ENCODE peak calls at places on chromosomes 11 and 22, in ten cellular contexts. E is NCI-H345; G is stimulated activated CD4-positive, alpha-beta T cell treated with anti-CD3 and anti-CD28 coated beads, Interleukin-1b, Interleukin-23, amount 100 ng/mL, for 24 hours; I is bronchial epithelial cell; F is ELR; Z is lower lobe of right lung; U is LHCN-M2; M is activated T-helper 9 cell treated with anti-CD3 and anti-CD28 coated beads, Interleukin-2, amount 50 U/mL, for 16 hours; A is NCI-H1105; H is effector memory CD8-positive, alpha-beta T cell. W is an unnamed sample.

GRCh38 chr11:66744485-66745355 is 15.7 kb upstream of the SPTBN2 start:
- DNase-seq in I (peak; percentile 61), A (peak; percentile 85), M (peak; percentile 84), G (peak; percentile 81), Z (peak; percentile 91), U (peak; percentile 55), E (peak; percentile 92), H (peak; percentile 86), F (peak; percentile 79), W (peak; percentile 93)

GRCh38 chr11:91955206-91955605 is 269.4 kb upstream of the FAT3 start:
- DNase-seq in M (no peak), G (no peak), F (no peak), U (no peak), E (no peak), A (no peak), Z (no peak), I (no peak), H (no peak), W (no peak)

GRCh38 chr11:120974980-120975379 is 48.9 kb upstream of the TBCEL start:
- DNase-seq in E (no peak), M (no peak), I (peak; percentile 40), A (no peak), F (no peak), Z (no peak), G (no peak), H (no peak), U (peak; percentile 27), W (no peak)

GRCh38 chr22:17205432-17205831 is 13.8 kb downstream of the ADA2 start:
- DNase-seq in A (peak; percentile 17), M (no peak), U (peak; percentile 17), H (no peak), G (no peak), F (no peak), E (no peak), I (no peak), Z (no peak), W (no peak)

GRCh38 chr11:130804306-130805077 is 111.8 kb downstream of the SNX19 start:
- DNase-seq in A (no peak), U (no peak), G (no peak), H (no peak), E (no peak), F (no peak), Z (no peak), I (no peak), M (no peak), W (no peak)

GRCh38 chr11:34052608-34053160 is 1.2 kb downstream of the CAPRIN1 start:
- DNase-seq in M (peak; percentile 13), I (no peak), H (peak; percentile 1), F (peak; percentile 37), A (peak; percentile 10), G (peak; percentile 12), Z (peak; percentile 52), U (no peak), E (peak; percentile 40), W (no peak)

GRCh38 chr11:68271023-68271780 is 571 bp downstream of the C11orf24 start:
- DNase-seq in M (peak; percentile 31), A (peak; percentile 57), H (peak; percentile 43), F (peak; percentile 91), E (peak; percentile 55), I (peak; percentile 63), G (no peak), Z (peak; percentile 54), U (peak; percentile 77), W (peak; percentile 40)

GRCh38 chr11:59182457-59183151 is 10.7 kb downstream of the DTX4 start:
- DNase-seq in U (no peak), G (no peak), I (peak; percentile 41), Z (no peak), E (no peak), M (no peak), F (no peak), A (no peak), H (no peak), W (no peak)

GRCh38 chr11:66720223-66720898 is 8.7 kb downstream of the SPTBN2 start:
- DNase-seq in E (peak; percentile 95), M (no peak), H (no peak), F (peak; percentile 65), Z (peak; percentile 67), G (no peak), U (peak; percentile 74), I (peak; percentile 89), A (peak; percentile 94), W (no peak)

GRCh38 chr11:2194877-2195755 is 23.5 kb upstream of the TH start:
- DNase-seq in G (peak; percentile 27), F (peak; percentile 58), U (peak; percentile 48), I (no peak), Z (peak; percentile 63), M (peak; percentile 20), A (peak; percentile 34), E (peak; percentile 67), H (peak; percentile 51), W (peak; percentile 59)

GRCh38 chr11:69111578-69112247 is 44.0 kb upstream of the SMIM38 start:
- DNase-seq in H (no peak), A (no peak), U (no peak), M (no peak), I (no peak), F (no peak), E (no peak), G (no peak), Z (peak; percentile 21), W (no peak)

GRCh38 chr22:31244044-31244942 is 32.2 kb downstream of the LIMK2 start:
- DNase-seq in G (no peak), H (no peak), Z (no peak), F (peak; percentile 87), U (peak; percentile 79), E (no peak), I (peak; percentile 75), M (no peak), A (no peak), W (no peak)

GRCh38 chr11:131356201-131356600 is 14.2 kb upstream of the NTM start:
- DNase-seq in I (no peak), H (no peak), A (no peak), U (peak; percentile 85), M (no peak), Z (no peak), E (no peak), F (peak; percentile 41), G (no peak), W (no peak)

GRCh38 chr11:10412266-10412665 is 42.8 kb upstream of the AMPD3 start:
- DNase-seq in U (no peak), A (no peak), F (no peak), H (no peak), G (no peak), M (no peak), E (no peak), I (peak; percentile 25), Z (no peak), W (no peak)

GRCh38 chr11:108965602-108966001 is 300.7 kb downstream of the DDX10 start:
- DNase-seq in I (peak; percentile 65), U (peak; percentile 70), H (no peak), G (no peak), E (no peak), Z (no peak), M (no peak), F (peak; percentile 86), A (no peak), W (no peak)

GRCh38 chr11:96272542-96273306 is 70.3 kb downstream of the MAML2 start:
- DNase-seq in I (peak; percentile 43), Z (no peak), M (no peak), E (no peak), F (no peak), G (no peak), U (peak; percentile 46), H (no peak), A (no peak), W (no peak)

GRCh38 chr22:38049812-38050619 is 7.2 kb upstream of the PICK1 start:
- DNase-seq in F (no peak), U (no peak), E (no peak), G (no peak), M (no peak), H (no peak), I (no peak), A (no peak), Z (no peak), W (no peak)

GRCh38 chr11:64157987-64158386 is 7.9 kb downstream of the MACROD1 start:
- DNase-seq in F (no peak), Z (no peak), G (no peak), I (no peak), A (no peak), H (no peak), E (no peak), M (no peak), U (no peak), W (no peak)

GRCh38 chr11:76038608-76039007 is 167.7 kb downstream of the WNT11 start:
- DNase-seq in A (no peak), I (no peak), F (no peak), M (no peak), Z (no peak), H (no peak), E (no peak), U (no peak), G (no peak), W (no peak)

GRCh38 chr11:78100276-78101040 is 20.8 kb upstream of the NDUFC2 start:
- DNase-seq in A (peak; percentile 47), U (no peak), F (no peak), G (no peak), E (peak; percentile 80), M (no peak), Z (no peak), I (no peak), H (no peak), W (no peak)

GRCh38 chr11:131534611-131535010 is 164.2 kb downstream of the NTM start:
- DNase-seq in G (no peak), Z (no peak), U (no peak), E (no peak), M (no peak), F (no peak), A (no peak), H (no peak), I (no peak), W (no peak)

GRCh38 chr22:23856721-23857605 is 712 bp upstream of the SLC2A11 start:
- DNase-seq in M (no peak), G (no peak), A (peak; percentile 13), H (no peak), U (peak; percentile 33), E (no peak), I (peak; percentile 17), Z (no peak), F (peak; percentile 74), W (no peak)

GRCh38 chr11:128195057-128195751 is 392.2 kb downstream of the ETS1 start:
- DNase-seq in E (no peak), Z (no peak), I (no peak), M (no peak), U (no peak), H (peak; percentile 21), G (no peak), F (no peak), A (no peak), W (no peak)

GRCh38 chr11:46373787-46374740 is 7.4 kb upstream of the MDK start:
- DNase-seq in I (no peak), U (no peak), A (no peak), H (no peak), E (no peak), F (no peak), G (no peak), Z (no peak), M (no peak), W (no peak)

GRCh38 chr11:126840201-126840886 is 160.2 kb downstream of the KIRREL3 start:
- DNase-seq in E (no peak), I (no peak), H (no peak), A (no peak), F (peak; percentile 41), G (no peak), M (no peak), U (no peak), Z (no peak), W (no peak)

GRCh38 chr11:134539285-134539684 is 127.2 kb upstream of the B3GAT1 start:
- DNase-seq in H (no peak), A (no peak), U (no peak), M (no peak), E (no peak), I (no peak), Z (no peak), F (no peak), G (no peak), W (no peak)

GRCh38 chr11:124640660-124641059 is 18.0 kb downstream of the TBRG1 start:
- DNase-seq in U (peak; percentile 28), I (peak; percentile 58), Z (no peak), F (no peak), H (no peak), A (no peak), M (no peak), G (no peak), E (no peak), W (no peak)

GRCh38 chr11:3189886-3190583 is 24.9 kb upstream of the OSBPL5 start:
- DNase-seq in H (no peak), Z (no peak), G (no peak), M (no peak), E (no peak), U (no peak), A (no peak), I (no peak), F (no peak), W (no peak)

W was measured in natural killer cell.